ENCODE peak calls at places on chromosome 9, in eight cellular contexts. One of them, this sample, is unnamed.

GRCh38 chr9:92147030-92147853 is 32.0 kb upstream of the SPTLC1 start:
- DNase-seq in uterus: peak; percentile 83
- DNase-seq in sigmoid colon: peak; percentile 82
- DNase-seq in mucosa of descending colon: no peak
- DNase-seq in DND-41: no peak
- DNase-seq in transverse colon: peak; percentile 41
- DNase-seq in fibroblast of pulmonary artery: peak; percentile 94
- DNase-seq in AG04449: peak; percentile 47
- DNase-seq in this sample: peak; percentile 37

GRCh38 chr9:129232839-129233568 is 54.9 kb upstream of the IER5L start:
- DNase-seq in AG04449: no peak
- DNase-seq in mucosa of descending colon: no peak
- DNase-seq in DND-41: no peak
- DNase-seq in sigmoid colon: no peak
- DNase-seq in fibroblast of pulmonary artery: peak; percentile 92
- DNase-seq in uterus: no peak
- DNase-seq in transverse colon: no peak
- DNase-seq in this sample: no peak

GRCh38 chr9:122444366-122444765 is 33.4 kb downstream of the OR1J1 start:
- DNase-seq in sigmoid colon: peak; percentile 67
- DNase-seq in uterus: no peak
- DNase-seq in mucosa of descending colon: no peak
- DNase-seq in fibroblast of pulmonary artery: peak; percentile 97
- DNase-seq in AG04449: no peak
- DNase-seq in DND-41: no peak
- DNase-seq in transverse colon: no peak
- DNase-seq in this sample: no peak

GRCh38 chr9:136721339-136722092 is 9.1 kb downstream of the DIPK1B start:
- DNase-seq in AG04449: no peak
- DNase-seq in mucosa of descending colon: no peak
- DNase-seq in transverse colon: no peak
- DNase-seq in sigmoid colon: no peak
- DNase-seq in uterus: no peak
- DNase-seq in fibroblast of pulmonary artery: peak; percentile 74
- DNase-seq in DND-41: no peak
- DNase-seq in this sample: no peak

GRCh38 chr9:86794356-86795046 is 152.8 kb downstream of the GAS1 start:
- DNase-seq in fibroblast of pulmonary artery: peak; percentile 82
- DNase-seq in AG04449: peak; percentile 70
- DNase-seq in uterus: peak; percentile 59
- DNase-seq in transverse colon: no peak
- DNase-seq in mucosa of descending colon: no peak
- DNase-seq in DND-41: no peak
- DNase-seq in sigmoid colon: no peak
- DNase-seq in this sample: no peak

GRCh38 chr9:98787766-98788335 is 8.5 kb downstream of the ANKS6 start:
- DNase-seq in transverse colon: no peak
- DNase-seq in DND-41: no peak
- DNase-seq in AG04449: no peak
- DNase-seq in uterus: no peak
- DNase-seq in mucosa of descending colon: no peak
- DNase-seq in sigmoid colon: peak; percentile 57
- DNase-seq in fibroblast of pulmonary artery: no peak
- DNase-seq in this sample: no peak

GRCh38 chr9:98121096-98121495 is 2.1 kb upstream of the TRIM14 start:
- DNase-seq in AG04449: no peak
- DNase-seq in uterus: no peak
- DNase-seq in transverse colon: peak; percentile 68
- DNase-seq in DND-41: no peak
- DNase-seq in fibroblast of pulmonary artery: peak; percentile 38
- DNase-seq in mucosa of descending colon: no peak
- DNase-seq in sigmoid colon: no peak
- DNase-seq in this sample: no peak

GRCh38 chr9:5920860-5921328 is 30.2 kb downstream of the MLANA start:
- DNase-seq in DND-41: no peak
- DNase-seq in transverse colon: no peak
- DNase-seq in AG04449: peak; percentile 5
- DNase-seq in mucosa of descending colon: no peak
- DNase-seq in fibroblast of pulmonary artery: no peak
- DNase-seq in uterus: no peak
- DNase-seq in sigmoid colon: no peak
- DNase-seq in this sample: no peak

GRCh38 chr9:129703667-129704355 is 38.4 kb downstream of the PRRX2 start:
- DNase-seq in transverse colon: peak; percentile 30
- DNase-seq in AG04449: peak; percentile 36
- DNase-seq in DND-41: no peak
- DNase-seq in sigmoid colon: peak; percentile 82
- DNase-seq in fibroblast of pulmonary artery: peak; percentile 14
- DNase-seq in mucosa of descending colon: peak; percentile 38
- DNase-seq in uterus: peak; percentile 68
- DNase-seq in this sample: no peak

GRCh38 chr9:34190996-34191892 is 12.4 kb downstream of the UBAP1 start:
- DNase-seq in sigmoid colon: no peak
- DNase-seq in fibroblast of pulmonary artery: peak; percentile 47
- DNase-seq in uterus: no peak
- DNase-seq in AG04449: no peak
- DNase-seq in transverse colon: no peak
- DNase-seq in DND-41: no peak
- DNase-seq in mucosa of descending colon: no peak
- DNase-seq in this sample: no peak

GRCh38 chr9:7228786-7229185 is 471.0 kb downstream of the KDM4C start:
- DNase-seq in transverse colon: no peak
- DNase-seq in mucosa of descending colon: no peak
- DNase-seq in fibroblast of pulmonary artery: no peak
- DNase-seq in uterus: no peak
- DNase-seq in sigmoid colon: no peak
- DNase-seq in AG04449: no peak
- DNase-seq in DND-41: no peak
- DNase-seq in this sample: no peak

GRCh38 chr9:37430841-37431597 is 8.5 kb downstream of the GRHPR start:
- DNase-seq in sigmoid colon: peak; percentile 66
- DNase-seq in uterus: no peak
- DNase-seq in mucosa of descending colon: no peak
- DNase-seq in DND-41: no peak
- DNase-seq in transverse colon: no peak
- DNase-seq in fibroblast of pulmonary artery: no peak
- DNase-seq in AG04449: no peak
- DNase-seq in this sample: no peak

GRCh38 chr9:113715086-113715485 is 161.0 kb upstream of the ZNF618 start:
- DNase-seq in fibroblast of pulmonary artery: no peak
- DNase-seq in mucosa of descending colon: no peak
- DNase-seq in transverse colon: no peak
- DNase-seq in AG04449: peak; percentile 17
- DNase-seq in uterus: no peak
- DNase-seq in sigmoid colon: no peak
- DNase-seq in DND-41: no peak
- DNase-seq in this sample: no peak

GRCh38 chr9:94853887-94854286 is 127.4 kb downstream of the AOPEP start:
- DNase-seq in mucosa of descending colon: no peak
- DNase-seq in fibroblast of pulmonary artery: no peak
- DNase-seq in DND-41: no peak
- DNase-seq in uterus: no peak
- DNase-seq in transverse colon: no peak
- DNase-seq in AG04449: no peak
- DNase-seq in sigmoid colon: no peak
- DNase-seq in this sample: no peak

GRCh38 chr9:7033611-7034010 is 275.8 kb downstream of the KDM4C start:
- DNase-seq in DND-41: no peak
- DNase-seq in sigmoid colon: no peak
- DNase-seq in AG04449: no peak
- DNase-seq in fibroblast of pulmonary artery: no peak
- DNase-seq in uterus: no peak
- DNase-seq in mucosa of descending colon: no peak
- DNase-seq in transverse colon: no peak
- DNase-seq in this sample: no peak

GRCh38 chr9:96241391-96241809 is 60.6 kb downstream of the HSD17B3 start:
- DNase-seq in transverse colon: no peak
- DNase-seq in uterus: no peak
- DNase-seq in AG04449: no peak
- DNase-seq in sigmoid colon: no peak
- DNase-seq in DND-41: peak; percentile 67
- DNase-seq in fibroblast of pulmonary artery: no peak
- DNase-seq in mucosa of descending colon: no peak
- DNase-seq in this sample: peak; percentile 81

GRCh38 chr9:122261469-122261881 is 3.2 kb downstream of the RBM18 start:
- DNase-seq in DND-41: no peak
- DNase-seq in AG04449: peak; percentile 54
- DNase-seq in uterus: peak; percentile 54
- DNase-seq in transverse colon: peak; percentile 64
- DNase-seq in mucosa of descending colon: peak; percentile 61
- DNase-seq in sigmoid colon: peak; percentile 84
- DNase-seq in fibroblast of pulmonary artery: peak; percentile 74
- DNase-seq in this sample: no peak

GRCh38 chr9:129613520-129614175 is 7.3 kb downstream of the C9orf50 start:
- DNase-seq in sigmoid colon: peak; percentile 78
- DNase-seq in DND-41: no peak
- DNase-seq in transverse colon: no peak
- DNase-seq in uterus: no peak
- DNase-seq in AG04449: no peak
- DNase-seq in fibroblast of pulmonary artery: no peak
- DNase-seq in mucosa of descending colon: no peak
- DNase-seq in this sample: no peak

GRCh38 chr9:134375430-134376385 is 49.5 kb downstream of the RXRA start:
- DNase-seq in sigmoid colon: peak; percentile 87
- DNase-seq in transverse colon: no peak
- DNase-seq in mucosa of descending colon: no peak
- DNase-seq in uterus: peak; percentile 74
- DNase-seq in fibroblast of pulmonary artery: peak; percentile 30
- DNase-seq in AG04449: no peak
- DNase-seq in DND-41: no peak
- DNase-seq in this sample: no peak

GRCh38 chr9:112784020-112784788 is 33.6 kb downstream of the SNX30 start:
- DNase-seq in fibroblast of pulmonary artery: peak; percentile 35
- DNase-seq in DND-41: no peak
- DNase-seq in uterus: no peak
- DNase-seq in transverse colon: no peak
- DNase-seq in sigmoid colon: no peak
- DNase-seq in mucosa of descending colon: no peak
- DNase-seq in AG04449: no peak
- DNase-seq in this sample: no peak

GRCh38 chr9:136655244-136656225 is 7.2 kb upstream of the EGFL7 start:
- DNase-seq in DND-41: no peak
- DNase-seq in mucosa of descending colon: peak; percentile 32
- DNase-seq in uterus: peak; percentile 28
- DNase-seq in sigmoid colon: no peak
- DNase-seq in fibroblast of pulmonary artery: peak; percentile 69
- DNase-seq in AG04449: no peak
- DNase-seq in transverse colon: no peak
- DNase-seq in this sample: no peak

GRCh38 chr9:33102551-33103210 is 26.2 kb upstream of the SMU1 start:
- DNase-seq in uterus: no peak
- DNase-seq in DND-41: no peak
- DNase-seq in mucosa of descending colon: no peak
- DNase-seq in AG04449: no peak
- DNase-seq in sigmoid colon: no peak
- DNase-seq in fibroblast of pulmonary artery: no peak
- DNase-seq in transverse colon: no peak
- DNase-seq in this sample: no peak
- TF ChIP-seq CTCF in uterus: no peak
- TF ChIP-seq CTCF in DND-41: no peak
- TF ChIP-seq CTCF in mucosa of descending colon: no peak
- TF ChIP-seq CTCF in AG04449: no peak
- TF ChIP-seq CTCF in sigmoid colon: no peak
- TF ChIP-seq CTCF in fibroblast of pulmonary artery: no peak
- TF ChIP-seq CTCF in transverse colon: no peak
- TF ChIP-seq CTCF in this sample: no peak

DNA sequence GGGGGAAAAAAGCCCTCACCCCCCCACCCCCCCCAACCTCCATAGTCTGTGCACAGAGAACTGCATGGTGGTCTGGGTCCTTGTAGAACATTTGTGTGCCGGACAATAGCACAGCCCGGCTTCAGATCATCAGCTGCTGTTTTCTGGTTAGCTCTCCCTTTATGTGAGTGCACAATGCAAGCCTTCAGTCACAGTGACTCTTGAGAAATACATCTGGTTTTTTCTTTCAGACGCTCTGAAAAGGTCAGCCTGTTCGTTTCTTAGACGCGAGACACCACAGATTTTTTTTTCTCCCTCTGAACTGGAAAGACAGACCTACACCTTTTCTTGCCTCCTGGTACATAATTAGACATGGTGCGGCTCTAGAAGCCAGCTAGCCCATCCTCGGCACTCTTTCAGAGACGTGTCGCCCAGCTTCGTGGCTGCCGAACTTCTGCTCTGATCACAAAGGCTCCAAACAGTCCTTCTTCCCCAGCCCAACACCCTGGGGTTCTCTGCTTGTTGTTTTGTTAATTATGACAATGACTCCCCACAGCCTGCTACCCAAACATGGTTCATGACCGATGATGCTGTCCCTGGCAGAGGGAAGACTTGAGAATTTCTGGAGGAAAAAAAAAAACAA is 241.6 kb upstream of the ZNF462 start:
- DNase-seq in fibroblast of pulmonary artery: no peak
- DNase-seq in mucosa of descending colon: no peak
- DNase-seq in transverse colon: no peak
- DNase-seq in AG04449: no peak
- DNase-seq in uterus: no peak
- DNase-seq in sigmoid colon: no peak
- DNase-seq in DND-41: no peak
- DNase-seq in this sample: no peak
- TF ChIP-seq CTCF in fibroblast of pulmonary artery: no peak
- TF ChIP-seq CTCF in mucosa of descending colon: no peak
- TF ChIP-seq CTCF in transverse colon: no peak
- TF ChIP-seq CTCF in AG04449: no peak
- TF ChIP-seq CTCF in uterus: no peak
- TF ChIP-seq CTCF in sigmoid colon: no peak
- TF ChIP-seq CTCF in DND-41: no peak
- TF ChIP-seq CTCF in this sample: no peak

DNA sequence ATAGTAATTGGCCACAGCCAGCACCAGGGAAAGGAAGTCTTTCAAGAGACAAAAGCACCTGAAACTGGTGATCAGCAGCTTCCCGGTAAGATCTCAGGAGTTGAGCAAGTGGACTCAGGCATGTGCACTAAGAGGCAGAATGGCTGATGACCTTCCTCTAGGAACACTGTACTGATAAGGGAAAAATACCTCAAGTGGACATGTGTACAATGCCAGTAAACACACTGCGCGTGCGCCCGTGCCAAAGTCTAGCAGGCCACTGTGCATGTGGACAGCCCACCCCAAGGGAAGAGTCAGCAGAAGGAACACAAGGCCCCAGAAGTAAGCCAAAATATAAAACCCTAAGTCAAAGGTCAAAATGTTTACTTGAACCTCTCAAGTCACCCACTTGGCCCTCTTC is 423.0 kb downstream of the TUSC1 start:
- DNase-seq in DND-41: no peak
- DNase-seq in uterus: no peak
- DNase-seq in mucosa of descending colon: no peak
- DNase-seq in AG04449: no peak
- DNase-seq in sigmoid colon: no peak
- DNase-seq in transverse colon: no peak
- DNase-seq in fibroblast of pulmonary artery: no peak
- DNase-seq in this sample: no peak
- TF ChIP-seq CTCF in DND-41: no peak
- TF ChIP-seq CTCF in uterus: no peak
- TF ChIP-seq CTCF in mucosa of descending colon: no peak
- TF ChIP-seq CTCF in AG04449: no peak
- TF ChIP-seq CTCF in sigmoid colon: no peak
- TF ChIP-seq CTCF in transverse colon: no peak
- TF ChIP-seq CTCF in fibroblast of pulmonary artery: no peak
- TF ChIP-seq CTCF in this sample: no peak

GRCh38 chr9:2824564-2824963 is 19.3 kb downstream of the PUM3 start:
- DNase-seq in transverse colon: no peak
- DNase-seq in AG04449: no peak
- DNase-seq in DND-41: peak; percentile 21
- DNase-seq in fibroblast of pulmonary artery: no peak
- DNase-seq in uterus: no peak
- DNase-seq in sigmoid colon: no peak
- DNase-seq in mucosa of descending colon: no peak
- DNase-seq in this sample: peak; percentile 21
- TF ChIP-seq CTCF in transverse colon: no peak
- TF ChIP-seq CTCF in AG04449: peak; percentile 8
- TF ChIP-seq CTCF in DND-41: peak; percentile 44
- TF ChIP-seq CTCF in fibroblast of pulmonary artery: peak; percentile 28
- TF ChIP-seq CTCF in uterus: no peak
- TF ChIP-seq CTCF in sigmoid colon: no peak
- TF ChIP-seq CTCF in mucosa of descending colon: no peak
- TF ChIP-seq CTCF in this sample: no peak